ENCODE peak calls at places on chromosomes 1 and 21, in six cellular contexts. O is lower lobe of right lung, C is neural progenitor cell, L is AG04450, G is sigmoid colon, F is left ventricle myocardium inferior. Z is an unnamed sample.

GRCh38 chr1:221714227-221715116 is 27.4 kb downstream of the DUSP10 start:
- DNase-seq in O (no peak), C (peak; percentile 20), L (no peak), G (no peak), F (no peak), Z (no peak)

GRCh38 chr1:41493626-41494350 is 9.3 kb upstream of the EDN2 start:
- DNase-seq in O (no peak), C (no peak), L (no peak), G (no peak), F (peak; percentile 16), Z (no peak)

GRCh38 chr1:47940321-47940720 is 56.9 kb downstream of the TRABD2B start:
- DNase-seq in O (no peak), C (no peak), L (no peak), G (no peak), F (no peak), Z (no peak)

GRCh38 chr1:246527402-246528088 is 20.5 kb upstream of the SMYD3 start:
- DNase-seq in O (no peak), C (no peak), L (no peak), G (no peak), F (no peak), Z (no peak)

GRCh38 chr1:232316864-232317263 is 313.1 kb downstream of the SIPA1L2 start:
- DNase-seq in O (no peak), C (no peak), L (no peak), G (no peak), F (no peak), Z (no peak)

GRCh38 chr1:29746076-29746665 is 509.8 kb downstream of the PTPRU start:
- DNase-seq in O (no peak), C (no peak), L (no peak), G (peak; percentile 36), F (no peak), Z (no peak)

GRCh38 chr1:200487650-200488049 is 77.8 kb upstream of the ZNF281 start:
- DNase-seq in O (no peak), C (no peak), L (no peak), G (no peak), F (no peak), Z (no peak)

GRCh38 chr1:77370588-77371306 is 88.9 kb downstream of the AK5 start:
- DNase-seq in O (no peak), C (no peak), L (peak; percentile 96), G (no peak), F (no peak), Z (no peak)

GRCh38 chr1:14323665-14324630 is 274.5 kb upstream of the KAZN start:
- DNase-seq in O (no peak), C (no peak), L (no peak), G (no peak), F (no peak), Z (no peak)

GRCh38 chr1:43549921-43550597 is 19.4 kb downstream of the PTPRF start:
- DNase-seq in O (peak; percentile 90), C (peak; percentile 91), L (no peak), G (peak; percentile 74), F (peak; percentile 28), Z (peak; percentile 87)

GRCh38 chr1:92446546-92446945 is 40.2 kb downstream of the GFI1 start:
- DNase-seq in O (no peak), C (no peak), L (peak; percentile 23), G (no peak), F (no peak), Z (no peak)

GRCh38 chr21:44697811-44698734 is 1.1 kb downstream of the KRTAP10-12 start:
- DNase-seq in O (no peak), C (peak; percentile 71), L (no peak), G (no peak), F (no peak), Z (no peak)

GRCh38 chr1:116207126-116207735 is 96.0 kb downstream of the MAB21L3 start:
- DNase-seq in O (no peak), C (no peak), L (no peak), G (no peak), F (no peak), Z (no peak)

GRCh38 chr21:22536511-22536910 is 1538.3 kb downstream of the NCAM2 start:
- DNase-seq in O (no peak), C (no peak), L (no peak), G (no peak), F (no peak), Z (no peak)

GRCh38 chr21:42031816-42032215 is 21.7 kb upstream of the ZBTB21 start:
- DNase-seq in O (peak; percentile 15), C (no peak), L (no peak), G (no peak), F (no peak), Z (no peak)

GRCh38 chr21:37429356-37429755 is 62.8 kb downstream of the DYRK1A start:
- DNase-seq in O (no peak), C (no peak), L (no peak), G (no peak), F (no peak), Z (no peak)

GRCh38 chr1:233904979-233905415 is 521 bp downstream of the SLC35F3 start:
- DNase-seq in O (no peak), C (no peak), L (no peak), G (no peak), F (no peak), Z (no peak)

GRCh38 chr1:66439028-66439427 is 94.9 kb upstream of the SGIP1 start:
- DNase-seq in O (no peak), C (no peak), L (no peak), G (no peak), F (no peak), Z (no peak)

GRCh38 chr1:55670331-55671082 is 455.3 kb upstream of the USP24 start:
- DNase-seq in O (no peak), C (no peak), L (no peak), G (no peak), F (no peak), Z (no peak)

GRCh38 chr1:236830560-236830959 is 35.5 kb downstream of the MTR start:
- DNase-seq in O (no peak), C (no peak), L (no peak), G (no peak), F (peak; percentile 65), Z (no peak)

GRCh38 chr1:167219646-167220536 is 795 bp upstream of the POU2F1 start:
- DNase-seq in O (peak; percentile 92), C (peak; percentile 97), L (peak; percentile 6), G (peak; percentile 84), F (peak; percentile 83), Z (peak; percentile 87)
- TF ChIP-seq CTCF in O (no peak), C (no peak), L (no peak), G (no peak), F (no peak), Z (no peak)

DNA sequence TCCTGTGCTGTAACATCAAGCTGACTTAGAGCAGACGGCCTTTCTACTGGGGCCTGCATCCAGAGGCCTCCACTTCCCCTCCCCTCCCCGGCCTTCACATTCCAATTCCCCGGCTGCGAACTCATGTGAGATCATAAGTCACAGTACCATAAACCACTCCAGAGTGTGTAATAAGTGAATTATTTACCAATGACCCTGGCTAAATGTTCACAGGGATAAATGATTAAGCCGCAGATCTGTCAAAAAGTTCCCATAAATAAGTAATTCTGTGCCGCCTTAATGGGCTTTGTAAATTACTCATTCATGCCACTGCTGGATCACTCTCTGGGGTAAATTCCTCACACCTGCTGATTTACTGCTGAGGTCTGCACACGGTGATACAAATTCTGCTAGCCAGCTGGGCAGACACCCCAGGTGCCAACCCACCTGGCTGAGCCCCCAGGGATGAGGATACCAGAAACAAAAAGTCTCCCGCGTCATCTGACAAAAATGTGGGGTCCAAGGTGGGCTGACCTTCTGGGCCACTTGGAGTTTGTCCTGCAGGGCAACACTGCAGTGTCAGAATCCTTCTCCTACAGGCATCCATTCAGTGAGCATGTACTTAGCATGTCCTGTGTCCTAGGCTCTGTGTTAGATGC is 27.3 kb upstream of the KIRREL1 start:
- DNase-seq in O (no peak), C (no peak), L (peak; percentile 65), G (peak; percentile 74), F (no peak), Z (peak; percentile 60)
- H3K27ac ChIP-seq in O (no peak overlapping the region), C (no peak overlapping the region), L (peak overlapping the region; percentile 34), G (no peak overlapping the region), F (no peak overlapping the region), Z (no peak overlapping the region)

GRCh38 chr1:26279598-26280332 is at the start of gene SH3BGRL3:
- DNase-seq in O (peak; percentile 94), C (peak; percentile 91), L (peak; percentile 24), G (peak; percentile 94), F (peak; percentile 92), Z (peak; percentile 93)
- TF ChIP-seq CTCF in O (peak; percentile 38), C (peak; percentile 57), L (peak; percentile 62), G (peak; percentile 5), F (peak; percentile 47), Z (peak; percentile 33)

GRCh38 chr1:109996476-109996875 is 11.9 kb downstream of the AHCYL1 start:
- DNase-seq in O (no peak), C (no peak), L (no peak), G (no peak), F (no peak), Z (no peak)

GRCh38 chr1:109994654-109995053 is 10.1 kb downstream of the AHCYL1 start:
- DNase-seq in O (no peak), C (no peak), L (no peak), G (no peak), F (no peak), Z (no peak)

GRCh38 chr1:109991400-109991925 is 6.9 kb downstream of the AHCYL1 start:
- DNase-seq in O (no peak), C (no peak), L (no peak), G (no peak), F (no peak), Z (no peak)

GRCh38 chr1:109995536-109995935 is 11.0 kb downstream of the AHCYL1 start:
- DNase-seq in O (no peak), C (no peak), L (no peak), G (no peak), F (no peak), Z (no peak)

DNA sequence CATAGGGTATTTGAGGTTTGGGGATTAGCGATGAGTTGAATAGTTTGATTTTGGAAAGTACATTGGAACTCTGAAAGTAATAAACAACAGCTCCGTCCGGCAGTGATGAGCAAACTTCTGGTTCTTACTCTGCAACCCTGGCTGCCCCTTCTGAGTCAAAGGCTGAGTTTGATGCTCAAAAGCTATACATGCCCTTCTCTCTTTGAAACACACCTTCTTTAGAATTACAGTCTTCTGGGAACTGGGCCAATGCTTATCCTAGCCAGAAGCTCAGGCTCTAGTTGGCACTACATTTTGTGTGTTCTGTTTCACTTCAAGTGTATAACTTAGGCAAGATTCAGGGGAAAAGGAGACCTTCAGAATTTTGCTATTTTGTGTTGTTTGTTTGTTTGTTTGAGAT is 9.3 kb downstream of the AHCYL1 start:
- DNase-seq in O (no peak), C (no peak), L (no peak), G (no peak), F (no peak), Z (no peak)
- H3K27ac ChIP-seq in O (no peak overlapping the region), C (no peak overlapping the region), L (no peak overlapping the region), G (peak overlapping the region; percentile 74), F (no peak overlapping the region), Z (no peak overlapping the region)

GRCh38 chr1:84504580-84505021 is 1.6 kb upstream of the SPATA1 start:
- DNase-seq in O (no peak), C (peak; percentile 12), L (peak; percentile 38), G (no peak), F (no peak), Z (no peak)
- TF ChIP-seq CTCF in O (no peak), C (no peak), L (peak; percentile 33), G (no peak), F (no peak), Z (no peak)